ENCODE peak calls at places on chromosomes 1 and 21, in seven cellular contexts. S is sigmoid colon, V is esophagus muscularis mucosa, A is breast epithelium, F is GM23338, N is transverse colon, C is vagina. Y is an unnamed sample.

GRCh38 chr1:206705187-206705586 is 20.5 kb downstream of the MAPKAPK2 start:
- DNase-seq in S (peak; percentile 76), V (no peak), A (no peak), F (peak; percentile 30), N (no peak), C (no peak), Y (no peak)

GRCh38 chr1:47262787-47263413 is 30.9 kb upstream of the TAL1 start:
- DNase-seq in S (no peak), V (no peak), A (no peak), F (peak; percentile 75), N (peak; percentile 53), C (no peak), Y (peak; percentile 33)

GRCh38 chr1:110436635-110437034 is 14.3 kb upstream of the PROK1 start:
- DNase-seq in S (no peak), V (no peak), A (no peak), F (peak; percentile 23), N (no peak), C (no peak), Y (no peak)

GRCh38 chr1:160522622-160523345 is at the start of gene SLAMF6:
- DNase-seq in S (no peak), V (no peak), A (no peak), F (no peak), N (peak; percentile 27), C (no peak), Y (no peak)

GRCh38 chr21:36773111-36773510 is 74.2 kb downstream of the SIM2 start:
- DNase-seq in S (peak; percentile 70), V (no peak), A (peak; percentile 83), F (no peak), N (peak; percentile 82), C (no peak), Y (no peak)

GRCh38 chr21:26028183-26028582 is 142.4 kb downstream of the APP start:
- DNase-seq in S (no peak), V (no peak), A (no peak), F (no peak), N (no peak), C (no peak), Y (no peak)

GRCh38 chr1:7868085-7868780 is 15.4 kb upstream of the UTS2 start:
- DNase-seq in S (no peak), V (no peak), A (no peak), F (no peak), N (no peak), C (no peak), Y (no peak)

GRCh38 chr1:246681822-246682221 is 42.4 kb upstream of the SCCPDH start:
- DNase-seq in S (no peak), V (no peak), A (no peak), F (no peak), N (no peak), C (no peak), Y (no peak)

GRCh38 chr1:85463666-85464496 is 1.1 kb downstream of the DDAH1 start:
- DNase-seq in S (no peak), V (no peak), A (no peak), F (peak; percentile 31), N (no peak), C (no peak), Y (no peak)

GRCh38 chr1:200351826-200352549 is 57.8 kb downstream of the ZNF281 start:
- DNase-seq in S (no peak), V (no peak), A (no peak), F (no peak), N (no peak), C (no peak), Y (no peak)

GRCh38 chr21:37168666-37169065 is 95.6 kb downstream of the TTC3 start:
- DNase-seq in S (no peak), V (no peak), A (no peak), F (no peak), N (no peak), C (no peak), Y (no peak)

GRCh38 chr1:41650176-41650519 is 165.7 kb upstream of the EDN2 start:
- DNase-seq in S (no peak), V (no peak), A (no peak), F (no peak), N (no peak), C (no peak), Y (no peak)

GRCh38 chr1:18385239-18385790 is 95.4 kb upstream of the KLHDC7A start:
- DNase-seq in S (no peak), V (no peak), A (no peak), F (peak; percentile 58), N (no peak), C (no peak), Y (no peak)

GRCh38 chr1:30655672-30656071 is 67.7 kb downstream of the MATN1 start:
- DNase-seq in S (no peak), V (no peak), A (peak; percentile 49), F (no peak), N (no peak), C (no peak), Y (no peak)

GRCh38 chr1:200892546-200892945 is 2.2 kb upstream of the INAVA start:
- DNase-seq in S (peak; percentile 45), V (no peak), A (no peak), F (peak; percentile 63), N (no peak), C (no peak), Y (no peak)

GRCh38 chr1:46813858-46814396 is 15.1 kb downstream of the CYP4B1 start:
- DNase-seq in S (no peak), V (peak; percentile 55), A (no peak), F (no peak), N (no peak), C (peak; percentile 87), Y (no peak)

GRCh38 chr1:217521317-217521716 is 109.6 kb downstream of the GPATCH2 start:
- DNase-seq in S (no peak), V (no peak), A (no peak), F (no peak), N (no peak), C (no peak), Y (no peak)

GRCh38 chr21:14968029-14968428 is 96.8 kb downstream of the NRIP1 start:
- DNase-seq in S (no peak), V (no peak), A (no peak), F (no peak), N (no peak), C (no peak), Y (no peak)

DNA sequence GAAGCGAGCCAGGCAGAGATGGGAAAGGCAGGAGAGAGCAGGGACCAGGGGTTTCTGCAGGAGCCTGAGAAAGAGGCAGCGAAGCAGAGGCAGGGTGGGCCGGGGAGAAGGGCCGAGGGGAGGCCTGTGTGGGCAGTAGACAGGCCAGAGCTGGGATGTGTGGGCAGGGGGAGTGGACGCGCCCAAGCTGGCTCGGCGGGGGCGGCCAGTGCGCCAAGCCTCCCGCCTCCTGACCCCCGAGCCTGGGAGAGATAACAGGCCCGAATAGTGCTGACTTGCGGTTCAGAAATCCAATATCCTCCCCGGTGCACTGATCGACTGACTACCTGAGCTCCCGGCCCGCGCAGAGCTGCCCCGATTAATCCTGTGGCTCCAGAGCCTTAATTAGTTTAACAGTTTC is 41.9 kb downstream of the AHDC1 start:
- DNase-seq in S (no peak), V (no peak), A (no peak), F (no peak), N (no peak), C (no peak), Y (no peak)
- H3K4me1 ChIP-seq in S (peaks cover 93% of the 10 kb centered on the region), V (peaks cover 99% of the 10 kb centered on the region), A (peaks cover 44% of the 10 kb centered on the region), F (peaks cover 67% of the 10 kb centered on the region), N (peaks cover 76% of the 10 kb centered on the region), C (peaks cover 99% of the 10 kb centered on the region), Y (peaks cover 79% of the 10 kb centered on the region)

GRCh38 chr1:221442056-221442455 is 299.8 kb downstream of the DUSP10 start:
- DNase-seq in S (no peak), V (no peak), A (no peak), F (no peak), N (no peak), C (no peak), Y (no peak)

GRCh38 chr1:221439008-221439733 is 302.7 kb downstream of the DUSP10 start:
- DNase-seq in S (no peak), V (no peak), A (no peak), F (no peak), N (no peak), C (no peak), Y (peak; percentile 82)

GRCh38 chr1:221437924-221438323 is 304.0 kb downstream of the DUSP10 start:
- DNase-seq in S (no peak), V (no peak), A (no peak), F (no peak), N (no peak), C (no peak), Y (no peak)

GRCh38 chr1:221440658-221441057 is 301.2 kb downstream of the DUSP10 start:
- DNase-seq in S (peak; percentile 79), V (no peak), A (no peak), F (no peak), N (no peak), C (no peak), Y (no peak)

DNA sequence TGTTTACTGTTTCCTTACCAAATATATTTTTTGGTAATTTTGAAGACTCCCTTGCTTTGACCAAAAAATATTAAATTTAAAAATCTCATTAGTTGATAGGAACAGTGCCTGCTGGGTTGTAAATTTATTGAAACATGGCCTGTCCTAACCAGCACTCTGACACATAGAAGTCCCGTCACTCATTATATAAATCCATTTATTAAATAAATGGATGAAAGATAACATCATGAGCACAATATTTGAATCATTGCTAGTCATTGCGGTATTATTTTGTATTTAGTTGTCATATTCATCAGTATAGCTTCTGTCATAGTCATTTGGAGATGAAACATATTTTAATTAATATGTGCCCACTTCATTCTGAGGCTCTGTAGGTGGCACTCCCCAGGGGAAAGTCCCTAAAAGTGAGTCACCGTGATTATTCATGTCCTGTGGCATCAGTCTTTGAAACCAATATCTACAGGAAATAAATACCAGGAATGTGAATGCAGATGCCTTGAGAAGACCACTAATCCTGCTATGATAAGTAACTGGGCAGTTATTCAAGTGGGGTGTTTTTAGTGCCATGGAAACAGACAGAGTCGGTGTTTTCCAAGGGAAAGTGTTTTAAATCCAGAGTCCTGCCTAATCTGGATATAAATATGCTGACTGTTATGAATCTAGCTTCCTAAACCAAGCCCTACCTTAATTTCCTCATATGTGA is 302.0 kb downstream of the DUSP10 start:
- DNase-seq in S (no peak), V (no peak), A (no peak), F (no peak), N (no peak), C (no peak), Y (peak; percentile 92)
- TF ChIP-seq POLR2AphosphoS5 in S (no peak), V (no peak), A (no peak), F (no peak), N (no peak), C (no peak), Y (no peak)

DNA sequence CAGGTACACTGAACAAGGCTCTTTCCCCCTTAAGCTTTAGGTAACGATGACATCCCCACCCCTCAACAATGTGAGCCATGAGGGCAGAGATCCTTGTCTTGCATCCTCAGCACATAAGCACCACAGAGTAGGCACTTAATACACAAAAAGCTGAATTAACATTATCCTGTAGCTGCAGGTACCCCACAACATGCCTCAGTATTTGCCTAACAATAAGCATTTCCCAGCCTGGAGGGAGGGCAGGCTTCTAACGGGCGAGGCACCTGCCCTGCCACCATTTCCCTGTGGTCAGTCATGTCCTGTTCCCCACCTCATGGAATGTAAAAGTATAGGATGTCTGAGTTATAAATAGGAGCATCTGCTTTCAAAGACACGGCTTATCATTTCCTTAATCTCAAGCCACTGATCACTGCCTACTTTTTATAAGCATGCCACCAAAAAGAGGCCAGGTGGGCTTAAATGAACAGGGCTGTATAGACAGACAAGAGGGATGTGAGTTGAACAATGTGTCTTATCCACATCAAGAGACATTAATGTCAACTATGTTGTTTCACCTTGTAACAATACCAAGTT is 3.4 kb downstream of the CAPZB start:
- DNase-seq in S (no peak), V (no peak), A (no peak), F (peak; percentile 78), N (no peak), C (no peak), Y (no peak)
- H3K4me1 ChIP-seq in S (peaks cover 80% of the 10 kb centered on the region), V (peaks cover 88% of the 10 kb centered on the region), A (peaks cover 7% of the 10 kb centered on the region), F (peaks cover 64% of the 10 kb centered on the region), N (peaks cover 74% of the 10 kb centered on the region), C (peaks cover 83% of the 10 kb centered on the region), Y (peaks cover 74% of the 10 kb centered on the region)

GRCh38 chr1:43836267-43836951 is 97.2 kb upstream of the ARTN start:
- DNase-seq in S (peak; percentile 76), V (peak; percentile 80), A (no peak), F (no peak), N (peak; percentile 89), C (no peak), Y (no peak)
- TF ChIP-seq POLR2AphosphoS5 in S (no peak), V (no peak), A (no peak), F (no peak), N (no peak), C (no peak), Y (no peak)